ENCODE peak calls at places on chromosomes 7 and 10, in seven cellular contexts. G is mesenchymal stem cell, R is H9, Z is trophoblast cell, K is H1, X is neuronal stem cell, H is mesendoderm. O is an unnamed sample.
A peak's percentile ranks its signal among the peaks of the same experiment; 100 is the strongest.

GRCh38 chr10:43436291-43437140 is at the start of gene ZNF487:
- DNase-seq in G (peak; percentile 94), R (peak; percentile 95), Z (peak; percentile 92), K (peak; percentile 51), X (peak; percentile 86), H (peak; percentile 96), O (peak; percentile 79)

GRCh38 chr10:128047991-128048826 is 78.0 kb downstream of the MKI67 start:
- DNase-seq in G (peak; percentile 50), R (no peak), Z (peak; percentile 85), K (no peak), X (no peak), H (no peak), O (peak; percentile 53)

GRCh38 chr7:97480700-97481410 is 251.0 kb upstream of the TAC1 start:
- DNase-seq in G (no peak), R (no peak), Z (no peak), K (no peak), X (no peak), H (no peak), O (no peak)

GRCh38 chr10:79381804-79382221 is 34.5 kb downstream of the PPIF start:
- DNase-seq in G (peak; percentile 91), R (peak; percentile 39), Z (no peak), K (no peak), X (no peak), H (peak; percentile 80), O (peak; percentile 84)

GRCh38 chr10:25902002-25902401 is 32.0 kb upstream of the MYO3A start:
- DNase-seq in G (no peak), R (no peak), Z (no peak), K (no peak), X (no peak), H (no peak), O (no peak)

GRCh38 chr7:54339074-54339473 is 203.1 kb upstream of the VSTM2A start:
- DNase-seq in G (peak; percentile 18), R (no peak), Z (no peak), K (no peak), X (no peak), H (no peak), O (no peak)

GRCh38 chr10:129825772-129826171 is 138.3 kb downstream of the EBF3 start:
- DNase-seq in G (no peak), R (no peak), Z (no peak), K (no peak), X (no peak), H (no peak), O (no peak)

GRCh38 chr10:95260397-95260881 is 30.4 kb downstream of the PDLIM1 start:
- DNase-seq in G (peak; percentile 99), R (no peak), Z (peak; percentile 79), K (no peak), X (no peak), H (peak; percentile 98), O (peak; percentile 94)

GRCh38 chr7:152760384-152761115 is 998 bp downstream of the ACTR3B start:
- DNase-seq in G (peak; percentile 6), R (no peak), Z (no peak), K (no peak), X (no peak), H (peak; percentile 38), O (peak; percentile 24)

GRCh38 chr7:130409067-130409721 is 28.9 kb downstream of the CPA1 start:
- DNase-seq in G (peak; percentile 57), R (no peak), Z (no peak), K (no peak), X (no peak), H (no peak), O (peak; percentile 31)

GRCh38 chr7:82255706-82256105 is 187.9 kb downstream of the CACNA2D1 start:
- DNase-seq in G (no peak), R (no peak), Z (no peak), K (no peak), X (no peak), H (no peak), O (no peak)

GRCh38 chr7:74217455-74218342 is 7.9 kb downstream of the LAT2 start:
- DNase-seq in G (no peak), R (no peak), Z (no peak), K (no peak), X (no peak), H (no peak), O (peak; percentile 28)

GRCh38 chr7:137816696-137817320 is 30.0 kb downstream of the DGKI start:
- DNase-seq in G (peak; percentile 1), R (no peak), Z (no peak), K (no peak), X (no peak), H (peak; percentile 52), O (no peak)

GRCh38 chr7:29921404-29922010 is 68.1 kb downstream of the SCRN1 start:
- DNase-seq in G (peak; percentile 75), R (peak; percentile 75), Z (peak; percentile 62), K (peak; percentile 21), X (peak; percentile 60), H (peak; percentile 85), O (peak; percentile 57)

GRCh38 chr7:140917258-140917657 is 7.5 kb downstream of the BRAF start:
- DNase-seq in G (no peak), R (no peak), Z (no peak), K (no peak), X (no peak), H (no peak), O (no peak)

GRCh38 chr7:116544488-116544887 is 19.7 kb downstream of the CAV1 start:
- DNase-seq in G (no peak), R (no peak), Z (no peak), K (no peak), X (no peak), H (peak; percentile 45), O (no peak)

GRCh38 chr10:127293640-127294039 is 97.2 kb upstream of the INSYN2A start:
- DNase-seq in G (no peak), R (no peak), Z (no peak), K (no peak), X (no peak), H (no peak), O (no peak)

GRCh38 chr7:103524042-103524907 is 78.3 kb upstream of the SLC26A5 start:
- DNase-seq in G (peak; percentile 17), R (no peak), Z (no peak), K (no peak), X (peak; percentile 29), H (peak; percentile 51), O (peak; percentile 68)

GRCh38 chr7:27551803-27552202 is 110.9 kb downstream of the HIBADH start:
- DNase-seq in G (no peak), R (no peak), Z (no peak), K (no peak), X (no peak), H (no peak), O (no peak)

GRCh38 chr10:114482915-114483314 is 78.6 kb upstream of the AFAP1L2 start:
- DNase-seq in G (no peak), R (no peak), Z (no peak), K (no peak), X (no peak), H (no peak), O (no peak)

GRCh38 chr10:131316321-131317075 is 5.0 kb upstream of the TCERG1L start:
- DNase-seq in G (no peak), R (no peak), Z (no peak), K (no peak), X (no peak), H (no peak), O (no peak)

GRCh38 chr10:16470747-16471146 is 33.9 kb downstream of the PTER start:
- DNase-seq in G (no peak), R (no peak), Z (no peak), K (no peak), X (no peak), H (no peak), O (no peak)

GRCh38 chr10:7264313-7264741 is 146.5 kb downstream of the SFMBT2 start:
- DNase-seq in G (no peak), R (no peak), Z (no peak), K (no peak), X (no peak), H (peak; percentile 18), O (peak; percentile 17)

GRCh38 chr10:44978570-44979280 is at the start of gene DEPP1:
- DNase-seq in G (peak; percentile 96), R (peak; percentile 92), Z (peak; percentile 96), K (no peak), X (no peak), H (peak; percentile 94), O (peak; percentile 93)

DNA sequence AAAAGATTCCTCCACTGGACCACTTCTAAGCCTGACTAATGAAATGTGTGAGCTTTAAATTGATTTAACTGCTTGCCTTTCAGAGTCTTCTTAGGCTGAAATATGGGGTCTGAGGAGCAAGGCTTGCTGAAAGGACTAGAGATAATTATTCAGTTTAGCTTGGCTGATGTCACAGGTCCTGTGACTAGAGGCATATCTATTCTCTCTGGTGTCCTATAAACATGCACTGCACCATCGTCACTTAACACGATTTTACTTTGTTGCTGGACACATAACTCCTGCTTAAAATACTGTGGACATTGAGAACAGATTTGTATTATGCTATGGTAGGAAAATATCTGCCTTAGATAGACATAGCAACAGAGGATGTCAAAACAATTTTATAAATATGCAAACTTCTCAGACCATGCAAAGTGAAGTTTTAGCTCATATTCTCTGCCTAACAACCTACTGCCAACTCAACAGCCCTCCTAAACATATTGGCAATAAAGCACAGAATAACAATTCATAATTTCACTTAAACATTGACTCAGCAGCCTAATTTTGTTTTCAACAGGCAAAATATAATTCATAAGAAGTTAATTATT is 80.2 kb downstream of the RNF133 start:
- DNase-seq in G (no peak), R (no peak), Z (no peak), K (no peak), X (no peak), H (no peak), O (no peak)
- H3K18ac ChIP-seq in G (no peak overlapping the region), R (no peak overlapping the region), Z (no peak overlapping the region), K (no peak overlapping the region), X (no peak overlapping the region), H (no peak overlapping the region), O (no peak overlapping the region)

DNA sequence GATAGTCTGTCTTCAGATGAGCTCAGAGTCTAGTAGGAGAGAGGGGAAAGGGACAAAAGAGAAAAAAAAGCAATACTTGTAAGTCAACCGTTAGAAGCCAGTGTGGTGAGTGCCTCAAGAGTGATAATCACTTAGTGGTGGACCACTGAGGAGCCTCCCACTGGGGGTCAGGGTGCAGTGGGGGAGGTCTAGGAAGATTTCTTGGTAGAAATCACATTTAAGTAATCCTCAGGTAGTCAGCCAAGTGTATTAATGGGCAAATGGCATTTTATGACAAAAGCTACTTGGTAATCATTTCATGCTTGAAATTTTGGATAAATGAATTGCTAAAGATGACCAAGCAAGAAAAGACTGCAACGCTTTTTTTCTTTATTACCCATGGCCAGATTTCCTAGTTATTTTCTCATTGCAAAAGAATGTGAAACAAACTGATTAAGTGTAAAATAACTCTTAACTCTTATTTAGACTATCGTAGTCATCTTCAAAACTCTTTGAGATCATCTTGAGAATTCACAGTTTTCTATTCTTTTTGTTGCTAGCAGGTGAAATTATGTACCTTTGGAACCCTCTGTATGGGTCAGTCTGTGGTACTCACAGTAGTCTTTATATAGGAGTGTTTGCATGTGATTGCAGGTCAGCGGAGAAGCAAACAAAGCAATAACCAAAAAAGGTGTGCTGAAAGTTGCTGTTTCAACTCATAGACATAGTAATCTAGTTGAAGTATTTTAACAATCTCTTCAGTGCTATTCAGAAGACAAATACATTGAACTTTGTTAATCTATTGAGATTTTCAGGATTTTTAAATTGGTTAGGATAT is 63.9 kb downstream of the PPP1R9A start:
- DNase-seq in G (no peak), R (no peak), Z (no peak), K (no peak), X (no peak), H (no peak), O (no peak)
- H3K18ac ChIP-seq in G (no peak overlapping the region), R (no peak overlapping the region), Z (no peak overlapping the region), K (no peak overlapping the region), X (no peak overlapping the region), H (no peak overlapping the region), O (no peak overlapping the region)

GRCh38 chr7:47180268-47180826 is 401.6 kb downstream of the TNS3 start:
- DNase-seq in G (peak; percentile 78), R (peak; percentile 52), Z (peak; percentile 32), K (no peak), X (peak; percentile 67), H (peak; percentile 63), O (peak; percentile 72)
- H3K18ac ChIP-seq in G (no peak overlapping the region), R (no peak overlapping the region), Z (no peak overlapping the region), K (no peak overlapping the region), X (no peak overlapping the region), H (no peak overlapping the region), O (no peak overlapping the region)

GRCh38 chr7:113801751-113802150 is 117.1 kb downstream of the PPP1R3A start:
- DNase-seq in G (no peak), R (no peak), Z (no peak), K (no peak), X (no peak), H (no peak), O (no peak)
- H3K18ac ChIP-seq in G (no peak overlapping the region), R (no peak overlapping the region), Z (no peak overlapping the region), K (no peak overlapping the region), X (no peak overlapping the region), H (no peak overlapping the region), O (no peak overlapping the region)

O was measured in IMR-90.